ENCODE peak calls at places on chromosomes 16 and 17, in four cellular contexts. One of them, this sample, is unnamed.

GRCh38 chr17:74749262-74750038 is 1.0 kb downstream of the NHERF1 start:
- DNase-seq in thoracic aorta: no peak
- DNase-seq in RWPE2: no peak
- DNase-seq in HCT116: no peak
- DNase-seq in this sample: no peak

GRCh38 chr16:87406495-87407088 is 14.5 kb downstream of the MAP1LC3B start:
- DNase-seq in HCT116: no peak
- DNase-seq in RWPE2: no peak
- DNase-seq in thoracic aorta: no peak
- DNase-seq in this sample: no peak

GRCh38 chr17:17077101-17077500 is 34.8 kb downstream of the MPRIP start:
- DNase-seq in thoracic aorta: no peak
- DNase-seq in RWPE2: peak
- DNase-seq in HCT116: no peak
- DNase-seq in this sample: no peak

GRCh38 chr17:36590082-36590481 is 1.6 kb upstream of the DHRS11 start:
- DNase-seq in thoracic aorta: no peak
- DNase-seq in RWPE2: no peak
- DNase-seq in HCT116: no peak
- DNase-seq in this sample: no peak

GRCh38 chr17:31581022-31581483 is 189.6 kb downstream of the RAB11FIP4 start:
- DNase-seq in HCT116: no peak
- DNase-seq in RWPE2: peak
- DNase-seq in thoracic aorta: peak
- DNase-seq in this sample: peak

GRCh38 chr16:66581246-66581952 is 2.1 kb downstream of the CMTM2 start:
- DNase-seq in thoracic aorta: no peak
- DNase-seq in HCT116: no peak
- DNase-seq in RWPE2: no peak
- DNase-seq in this sample: no peak

GRCh38 chr16:50466170-50466569 is 82.0 kb upstream of the NKD1 start:
- DNase-seq in thoracic aorta: no peak
- DNase-seq in RWPE2: peak
- DNase-seq in HCT116: no peak
- DNase-seq in this sample: no peak

GRCh38 chr16:79698341-79698753 is 97.8 kb upstream of the MAF start:
- DNase-seq in HCT116: no peak
- DNase-seq in RWPE2: no peak
- DNase-seq in thoracic aorta: no peak
- DNase-seq in this sample: no peak

GRCh38 chr17:75473246-75473645 is 16.8 kb downstream of the TMEM94 start:
- DNase-seq in thoracic aorta: no peak
- DNase-seq in RWPE2: no peak
- DNase-seq in HCT116: no peak
- DNase-seq in this sample: no peak

GRCh38 chr17:57142925-57143324 is 57.9 kb downstream of the AKAP1 start:
- DNase-seq in thoracic aorta: no peak
- DNase-seq in HCT116: no peak
- DNase-seq in RWPE2: no peak
- DNase-seq in this sample: no peak

GRCh38 chr16:57483725-57484514 is 2.4 kb downstream of the DOK4 start:
- DNase-seq in RWPE2: no peak
- DNase-seq in HCT116: no peak
- DNase-seq in thoracic aorta: no peak
- DNase-seq in this sample: no peak

GRCh38 chr16:84730406-84731106 is 30.8 kb downstream of the USP10 start:
- DNase-seq in thoracic aorta: no peak
- DNase-seq in HCT116: peak
- DNase-seq in RWPE2: peak
- DNase-seq in this sample: peak

GRCh38 chr17:44086364-44087311 is 16.1 kb downstream of the G6PC3 start:
- DNase-seq in thoracic aorta: peak
- DNase-seq in RWPE2: peak
- DNase-seq in HCT116: peak
- DNase-seq in this sample: peak

GRCh38 chr16:56994311-56994710 is 5.0 kb downstream of the NLRC5 start:
- DNase-seq in thoracic aorta: no peak
- DNase-seq in HCT116: no peak
- DNase-seq in RWPE2: no peak
- DNase-seq in this sample: no peak

GRCh38 chr16:10039220-10040096 is 142.8 kb downstream of the GRIN2A start:
- DNase-seq in RWPE2: no peak
- DNase-seq in thoracic aorta: no peak
- DNase-seq in HCT116: no peak
- DNase-seq in this sample: no peak
- TF ChIP-seq CTCF in RWPE2: no peak
- TF ChIP-seq CTCF in thoracic aorta: peak
- TF ChIP-seq CTCF in HCT116: no peak
- TF ChIP-seq CTCF in this sample: no peak

DNA sequence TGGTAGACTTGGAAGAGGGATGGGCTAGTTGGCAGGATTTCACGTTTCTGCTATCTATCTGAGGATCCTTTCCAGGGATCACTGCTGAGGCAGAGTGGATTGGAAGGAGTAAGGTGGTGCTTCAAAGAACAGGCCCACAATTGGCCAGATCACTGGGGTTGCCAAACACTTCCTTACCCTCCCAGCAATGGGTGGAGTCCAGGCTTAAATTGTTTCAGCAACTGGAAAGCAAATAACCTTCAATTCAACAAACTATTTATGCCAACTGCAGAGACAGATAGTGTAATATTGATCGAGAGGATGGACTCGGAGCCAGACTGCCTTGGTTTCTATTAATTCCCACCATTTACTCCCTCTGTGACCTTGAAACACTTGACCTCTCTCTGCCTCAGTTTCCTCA is 2.1 kb downstream of the ARRB2 start:
- DNase-seq in HCT116: no peak
- DNase-seq in RWPE2: no peak
- DNase-seq in thoracic aorta: no peak
- DNase-seq in this sample: no peak
- H3K27ac ChIP-seq in HCT116: no peak
- H3K27ac ChIP-seq in RWPE2: no peak
- H3K27ac ChIP-seq in thoracic aorta: no peak
- H3K27ac ChIP-seq in this sample: peak

GRCh38 chr17:82098169-82098938 is at the start of gene FASN:
- DNase-seq in thoracic aorta: peak
- DNase-seq in RWPE2: peak
- DNase-seq in HCT116: peak
- DNase-seq in this sample: peak
- TF ChIP-seq CTCF in thoracic aorta: peak
- TF ChIP-seq CTCF in RWPE2: peak
- TF ChIP-seq CTCF in HCT116: peak
- TF ChIP-seq CTCF in this sample: peak

GRCh38 chr17:39243155-39243554 is 17.4 kb upstream of the STAC2 start:
- DNase-seq in RWPE2: no peak
- DNase-seq in thoracic aorta: no peak
- DNase-seq in HCT116: no peak
- DNase-seq in this sample: no peak

GRCh38 chr17:39239640-39240314 is 14.0 kb upstream of the STAC2 start:
- DNase-seq in thoracic aorta: no peak
- DNase-seq in RWPE2: no peak
- DNase-seq in HCT116: peak
- DNase-seq in this sample: peak

GRCh38 chr17:39237586-39237985 is 11.8 kb upstream of the STAC2 start:
- DNase-seq in HCT116: no peak
- DNase-seq in RWPE2: no peak
- DNase-seq in thoracic aorta: no peak
- DNase-seq in this sample: no peak

GRCh38 chr17:39244016-39244599 is 18.4 kb upstream of the STAC2 start:
- DNase-seq in thoracic aorta: no peak
- DNase-seq in HCT116: no peak
- DNase-seq in RWPE2: no peak
- DNase-seq in this sample: no peak

DNA sequence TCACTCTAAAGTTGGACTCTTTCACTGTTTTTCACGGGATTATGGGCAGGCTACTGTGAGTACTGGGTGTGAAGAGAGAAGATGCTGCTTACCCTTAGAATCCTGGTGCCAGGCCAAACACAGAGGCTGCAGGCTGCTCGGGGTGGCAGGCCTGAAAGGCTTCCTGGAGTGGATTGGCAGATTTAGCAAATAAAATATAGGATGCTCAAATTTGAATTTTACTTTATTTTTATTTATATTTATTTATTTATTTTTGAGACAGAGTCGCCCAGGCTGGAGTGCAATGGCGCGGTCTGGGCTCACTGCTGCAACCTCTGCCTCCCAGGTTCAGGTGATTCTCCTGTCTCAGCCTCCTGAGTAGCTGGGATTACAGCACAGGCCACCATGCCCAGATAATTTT is 14.9 kb upstream of the STAC2 start:
- DNase-seq in RWPE2: no peak
- DNase-seq in HCT116: no peak
- DNase-seq in thoracic aorta: no peak
- DNase-seq in this sample: no peak
- H3K27ac ChIP-seq in RWPE2: no peak
- H3K27ac ChIP-seq in HCT116: no peak
- H3K27ac ChIP-seq in thoracic aorta: no peak
- H3K27ac ChIP-seq in this sample: no peak

This sample was measured in RWPE1.